ENCODE peak calls at places on chromosomes 1 and 21, in five cellular contexts. N, R, P, D and A are unnamed samples.

GRCh38 chr1:52771384-52771783 is 45.1 kb downstream of the ZYG11B start:
- DNase-seq in N (no peak), R (no peak), P (no peak), D (no peak), A (no peak)

GRCh38 chr1:8689431-8690252 is 127.8 kb downstream of the RERE start:
- DNase-seq in N (no peak), R (no peak), P (no peak), D (no peak), A (no peak)

GRCh38 chr1:162538815-162539431 is 22.6 kb upstream of the UAP1 start:
- DNase-seq in N (peak; percentile 78), R (peak; percentile 55), P (no peak), D (no peak), A (no peak)

GRCh38 chr1:10830961-10831669 is 34.7 kb upstream of the CASZ1 start:
- DNase-seq in N (no peak), R (no peak), P (no peak), D (no peak), A (no peak)

GRCh38 chr1:239993333-239993732 is 98.3 kb upstream of the FMN2 start:
- DNase-seq in N (no peak), R (no peak), P (no peak), D (no peak), A (no peak)

GRCh38 chr1:54027848-54028247 is 9.9 kb upstream of the LDLRAD1 start:
- DNase-seq in N (no peak), R (no peak), P (no peak), D (no peak), A (no peak)

GRCh38 chr1:32094721-32095521 is 12.9 kb upstream of the KPNA6 start:
- DNase-seq in N (no peak), R (no peak), P (no peak), D (no peak), A (no peak)

GRCh38 chr1:91569411-91570104 is 68.9 kb downstream of the CDC7 start:
- DNase-seq in N (peak; percentile 90), R (peak; percentile 98), P (peak; percentile 94), D (no peak), A (peak; percentile 85)

GRCh38 chr1:39701092-39701460 is 9.8 kb upstream of the HPCAL4 start:
- DNase-seq in N (no peak), R (peak; percentile 34), P (no peak), D (no peak), A (no peak)

GRCh38 chr1:62198069-62198780 is 3.6 kb downstream of the L1TD1 start:
- DNase-seq in N (no peak), R (no peak), P (no peak), D (no peak), A (no peak)

GRCh38 chr1:185108324-185108723 is 48.4 kb downstream of the TRMT1L start:
- DNase-seq in N (no peak), R (peak; percentile 3), P (no peak), D (no peak), A (no peak)

GRCh38 chr1:182601926-182602325 is 2.3 kb downstream of the RGS16 start:
- DNase-seq in N (no peak), R (no peak), P (no peak), D (no peak), A (no peak)

GRCh38 chr1:100989306-100990077 is 36.1 kb downstream of the DPH5 start:
- DNase-seq in N (peak; percentile 78), R (peak; percentile 64), P (no peak), D (no peak), A (no peak)

GRCh38 chr1:31939484-31940329 is 1.5 kb upstream of the PTP4A2 start:
- DNase-seq in N (peak; percentile 59), R (peak; percentile 83), P (no peak), D (no peak), A (peak; percentile 36)

GRCh38 chr1:154749078-154749760 is 120.9 kb downstream of the KCNN3 start:
- DNase-seq in N (no peak), R (no peak), P (no peak), D (no peak), A (no peak)

GRCh38 chr1:8739377-8739776 is 78.1 kb downstream of the RERE start:
- DNase-seq in N (no peak), R (no peak), P (no peak), D (no peak), A (no peak)

GRCh38 chr1:63968663-63969460 is 195.0 kb downstream of the ROR1 start:
- DNase-seq in N (no peak), R (no peak), P (peak; percentile 84), D (no peak), A (peak; percentile 49)

GRCh38 chr1:234515821-234516241 is 36.9 kb upstream of the TARBP1 start:
- DNase-seq in N (no peak), R (no peak), P (no peak), D (no peak), A (no peak)

GRCh38 chr1:3314561-3315271 is 139.7 kb upstream of the ARHGEF16 start:
- DNase-seq in N (peak; percentile 13), R (no peak), P (no peak), D (no peak), A (no peak)

GRCh38 chr21:38804617-38805281 is 980 bp upstream of the ETS2 start:
- DNase-seq in N (no peak), R (no peak), P (peak; percentile 90), D (peak; percentile 28), A (peak; percentile 78)

GRCh38 chr1:204089044-204089751 is 16.3 kb downstream of the SOX13 start:
- DNase-seq in N (peak; percentile 23), R (peak; percentile 76), P (peak; percentile 92), D (no peak), A (no peak)

GRCh38 chr1:47205918-47206317 is 16.1 kb upstream of the PDZK1IP1 start:
- DNase-seq in N (no peak), R (no peak), P (peak; percentile 53), D (no peak), A (no peak)

GRCh38 chr1:10686404-10687040 is 109.9 kb downstream of the CASZ1 start:
- DNase-seq in N (no peak), R (no peak), P (no peak), D (no peak), A (no peak)

GRCh38 chr1:163054056-163054706 is 15.0 kb upstream of the RGS4 start:
- DNase-seq in N (no peak), R (no peak), P (no peak), D (no peak), A (no peak)

GRCh38 chr21:32726742-32727477 is 903 bp downstream of the SYNJ1 start:
- DNase-seq in N (no peak), R (no peak), P (peak; percentile 65), D (peak; percentile 52), A (peak; percentile 41)

GRCh38 chr21:43727571-43728466 is 8.9 kb downstream of the PDXK start:
- DNase-seq in N (no peak), R (no peak), P (peak; percentile 88), D (no peak), A (no peak)

GRCh38 chr1:94903318-94904009 is 23.4 kb downstream of the CNN3 start:
- DNase-seq in N (no peak), R (no peak), P (no peak), D (no peak), A (no peak)

GRCh38 chr1:200154069-200154767 is 126.7 kb downstream of the NR5A2 start:
- DNase-seq in N (no peak), R (no peak), P (no peak), D (no peak), A (no peak)

GRCh38 chr1:26598890-26599289 is 69.3 kb downstream of the RPS6KA1 start:
- DNase-seq in N (no peak), R (no peak), P (no peak), D (peak; percentile 38), A (no peak)

GRCh38 chr1:47491341-47491753 is 53.5 kb downstream of the FOXD2 start:
- DNase-seq in N (no peak), R (no peak), P (no peak), D (no peak), A (peak; percentile 39)

GRCh38 chr1:36322786-36323635 is 434 bp downstream of the EVA1B start:
- DNase-seq in N (peak; percentile 49), R (peak; percentile 27), P (peak; percentile 82), D (no peak), A (peak; percentile 61)

GRCh38 chr1:219582310-219582709 is 30.6 kb downstream of the ZC3H11B start:
- DNase-seq in N (peak; percentile 5), R (peak; percentile 49), P (no peak), D (no peak), A (no peak)

GRCh38 chr21:16330340-16331319 is 600.8 kb downstream of the USP25 start:
- DNase-seq in N (peak; percentile 79), R (peak; percentile 41), P (no peak), D (peak; percentile 98), A (peak; percentile 65)

GRCh38 chr1:91925644-91926330 is 23.4 kb upstream of the BRDT start:
- DNase-seq in N (no peak), R (no peak), P (no peak), D (no peak), A (no peak)

GRCh38 chr1:36136535-36136934 is 11.5 kb upstream of the COL8A2 start:
- DNase-seq in N (peak; percentile 62), R (no peak), P (peak; percentile 84), D (no peak), A (no peak)

GRCh38 chr1:210293191-210293607 is 35.5 kb upstream of the HHAT start:
- DNase-seq in N (peak; percentile 87), R (no peak), P (peak; percentile 88), D (no peak), A (peak; percentile 76)